ENCODE peak calls at places on chromosomes 7 and 10, in seven cellular contexts. One of them, this sample, is unnamed.

GRCh38 chr7:130393799-130394411 is 13.6 kb downstream of the CPA1 start:
- DNase-seq in astrocyte of the spinal cord: no peak
- DNase-seq in HS-27A: no peak
- DNase-seq in right cardiac atrium: no peak
- DNase-seq in endodermal cell: no peak
- DNase-seq in dermis blood vessel endothelial cell: no peak
- DNase-seq in NCI-H460: no peak
- DNase-seq in this sample: no peak

GRCh38 chr10:47051741-47052238 is 140.6 kb downstream of the PTPN20 start:
- DNase-seq in astrocyte of the spinal cord: no peak
- DNase-seq in HS-27A: no peak
- DNase-seq in right cardiac atrium: no peak
- DNase-seq in endodermal cell: peak
- DNase-seq in dermis blood vessel endothelial cell: no peak
- DNase-seq in NCI-H460: no peak
- DNase-seq in this sample: no peak

GRCh38 chr10:123974406-123974805 is 82.8 kb upstream of the CPXM2 start:
- DNase-seq in astrocyte of the spinal cord: peak
- DNase-seq in HS-27A: no peak
- DNase-seq in right cardiac atrium: no peak
- DNase-seq in endodermal cell: no peak
- DNase-seq in dermis blood vessel endothelial cell: peak
- DNase-seq in NCI-H460: peak
- DNase-seq in this sample: no peak

GRCh38 chr7:104264281-104264680 is 56.5 kb upstream of the ORC5 start:
- DNase-seq in astrocyte of the spinal cord: peak
- DNase-seq in HS-27A: peak
- DNase-seq in right cardiac atrium: no peak
- DNase-seq in endodermal cell: no peak
- DNase-seq in dermis blood vessel endothelial cell: peak
- DNase-seq in NCI-H460: peak
- DNase-seq in this sample: no peak

GRCh38 chr7:33781796-33782195 is 123.5 kb upstream of the BMPER start:
- DNase-seq in astrocyte of the spinal cord: no peak
- DNase-seq in HS-27A: no peak
- DNase-seq in right cardiac atrium: no peak
- DNase-seq in endodermal cell: no peak
- DNase-seq in dermis blood vessel endothelial cell: no peak
- DNase-seq in NCI-H460: no peak
- DNase-seq in this sample: no peak

GRCh38 chr10:47104786-47105385 is 193.7 kb downstream of the PTPN20 start:
- DNase-seq in astrocyte of the spinal cord: no peak
- DNase-seq in HS-27A: no peak
- DNase-seq in right cardiac atrium: peak
- DNase-seq in endodermal cell: peak
- DNase-seq in dermis blood vessel endothelial cell: no peak
- DNase-seq in NCI-H460: no peak
- DNase-seq in this sample: no peak

GRCh38 chr10:52571018-52571417 is 201.6 kb downstream of the MBL2 start:
- DNase-seq in astrocyte of the spinal cord: no peak
- DNase-seq in HS-27A: no peak
- DNase-seq in right cardiac atrium: no peak
- DNase-seq in endodermal cell: no peak
- DNase-seq in dermis blood vessel endothelial cell: no peak
- DNase-seq in NCI-H460: no peak
- DNase-seq in this sample: no peak

GRCh38 chr7:159065852-159066480 is 78.7 kb downstream of the VIPR2 start:
- DNase-seq in astrocyte of the spinal cord: no peak
- DNase-seq in HS-27A: no peak
- DNase-seq in right cardiac atrium: no peak
- DNase-seq in endodermal cell: no peak
- DNase-seq in dermis blood vessel endothelial cell: no peak
- DNase-seq in NCI-H460: no peak
- DNase-seq in this sample: no peak

GRCh38 chr10:72065439-72066025 is 22.8 kb downstream of the SPOCK2 start:
- DNase-seq in astrocyte of the spinal cord: no peak
- DNase-seq in HS-27A: no peak
- DNase-seq in right cardiac atrium: no peak
- DNase-seq in endodermal cell: no peak
- DNase-seq in dermis blood vessel endothelial cell: no peak
- DNase-seq in NCI-H460: no peak
- DNase-seq in this sample: peak

GRCh38 chr10:69573056-69573806 is at the start of gene NEUROG3:
- DNase-seq in astrocyte of the spinal cord: no peak
- DNase-seq in HS-27A: no peak
- DNase-seq in right cardiac atrium: no peak
- DNase-seq in endodermal cell: peak
- DNase-seq in dermis blood vessel endothelial cell: no peak
- DNase-seq in NCI-H460: no peak
- DNase-seq in this sample: no peak

GRCh38 chr10:52071814-52072213 is 242.3 kb upstream of the DKK1 start:
- DNase-seq in astrocyte of the spinal cord: no peak
- DNase-seq in HS-27A: no peak
- DNase-seq in right cardiac atrium: no peak
- DNase-seq in endodermal cell: no peak
- DNase-seq in dermis blood vessel endothelial cell: no peak
- DNase-seq in NCI-H460: no peak
- DNase-seq in this sample: no peak

GRCh38 chr10:3780056-3780765 is 4.8 kb downstream of the KLF6 start:
- DNase-seq in astrocyte of the spinal cord: peak
- DNase-seq in HS-27A: no peak
- DNase-seq in right cardiac atrium: no peak
- DNase-seq in endodermal cell: peak
- DNase-seq in dermis blood vessel endothelial cell: peak
- DNase-seq in NCI-H460: no peak
- DNase-seq in this sample: peak

GRCh38 chr7:1940402-1940786 is 270.3 kb downstream of the ELFN1 start:
- DNase-seq in astrocyte of the spinal cord: peak
- DNase-seq in HS-27A: no peak
- DNase-seq in right cardiac atrium: peak
- DNase-seq in endodermal cell: no peak
- DNase-seq in dermis blood vessel endothelial cell: no peak
- DNase-seq in NCI-H460: peak
- DNase-seq in this sample: no peak

GRCh38 chr7:8433477-8434289 is at the start of gene NXPH1:
- DNase-seq in astrocyte of the spinal cord: no peak
- DNase-seq in HS-27A: no peak
- DNase-seq in right cardiac atrium: no peak
- DNase-seq in endodermal cell: peak
- DNase-seq in dermis blood vessel endothelial cell: peak
- DNase-seq in NCI-H460: peak
- DNase-seq in this sample: peak

GRCh38 chr10:98107644-98108430 is 26.6 kb upstream of the R3HCC1L start:
- DNase-seq in astrocyte of the spinal cord: no peak
- DNase-seq in HS-27A: no peak
- DNase-seq in right cardiac atrium: no peak
- DNase-seq in endodermal cell: no peak
- DNase-seq in dermis blood vessel endothelial cell: no peak
- DNase-seq in NCI-H460: no peak
- DNase-seq in this sample: no peak

GRCh38 chr10:97428572-97428981 is 2.6 kb downstream of the PGAM1 start:
- DNase-seq in astrocyte of the spinal cord: no peak
- DNase-seq in HS-27A: no peak
- DNase-seq in right cardiac atrium: no peak
- DNase-seq in endodermal cell: no peak
- DNase-seq in dermis blood vessel endothelial cell: peak
- DNase-seq in NCI-H460: no peak
- DNase-seq in this sample: no peak

GRCh38 chr7:135193615-135194081 is 17.7 kb downstream of the WDR91 start:
- DNase-seq in astrocyte of the spinal cord: peak
- DNase-seq in HS-27A: no peak
- DNase-seq in right cardiac atrium: no peak
- DNase-seq in endodermal cell: no peak
- DNase-seq in dermis blood vessel endothelial cell: no peak
- DNase-seq in NCI-H460: no peak
- DNase-seq in this sample: no peak

GRCh38 chr7:26853788-26854393 is 10.5 kb downstream of the SKAP2 start:
- DNase-seq in astrocyte of the spinal cord: peak
- DNase-seq in HS-27A: no peak
- DNase-seq in right cardiac atrium: no peak
- DNase-seq in endodermal cell: no peak
- DNase-seq in dermis blood vessel endothelial cell: peak
- DNase-seq in NCI-H460: peak
- DNase-seq in this sample: peak

GRCh38 chr7:105876091-105876963 is at the start of gene ATXN7L1:
- DNase-seq in astrocyte of the spinal cord: peak
- DNase-seq in HS-27A: peak
- DNase-seq in right cardiac atrium: peak
- DNase-seq in endodermal cell: peak
- DNase-seq in dermis blood vessel endothelial cell: peak
- DNase-seq in NCI-H460: peak
- DNase-seq in this sample: peak

GRCh38 chr10:9102026-9102425 is 1047.5 kb downstream of the GATA3 start:
- DNase-seq in astrocyte of the spinal cord: no peak
- DNase-seq in HS-27A: no peak
- DNase-seq in right cardiac atrium: no peak
- DNase-seq in endodermal cell: no peak
- DNase-seq in dermis blood vessel endothelial cell: no peak
- DNase-seq in NCI-H460: no peak
- DNase-seq in this sample: no peak

GRCh38 chr10:33921970-33922605 is 587.6 kb upstream of the NRP1 start:
- DNase-seq in astrocyte of the spinal cord: no peak
- DNase-seq in HS-27A: no peak
- DNase-seq in right cardiac atrium: no peak
- DNase-seq in endodermal cell: no peak
- DNase-seq in dermis blood vessel endothelial cell: no peak
- DNase-seq in NCI-H460: no peak
- DNase-seq in this sample: no peak

GRCh38 chr10:97498841-97499560 is at the start of gene UBTD1:
- DNase-seq in astrocyte of the spinal cord: peak
- DNase-seq in HS-27A: peak
- DNase-seq in right cardiac atrium: peak
- DNase-seq in endodermal cell: peak
- DNase-seq in dermis blood vessel endothelial cell: peak
- DNase-seq in NCI-H460: no peak
- DNase-seq in this sample: peak